ENCODE peak calls at places on chromosomes 11 and 22, in six cellular contexts. N, X, W, R, V and P are unnamed samples.
A peak's percentile ranks its signal among the peaks of the same experiment; 100 is the strongest.

GRCh38 chr22:48414662-48415061 is 1413.0 kb downstream of the BRD1 start:
- DNase-seq in N (no peak), X (no peak), V (no peak), R (no peak), W (no peak), P (no peak)

GRCh38 chr11:65891180-65892136 is 985 bp downstream of the CCDC85B start:
- DNase-seq in W (no peak), V (peak; percentile 80), R (no peak), X (no peak), N (no peak), P (peak; percentile 78)

GRCh38 chr11:8828580-8829358 is 82.2 kb upstream of the AKIP1 start:
- DNase-seq in N (no peak), V (no peak), X (peak; percentile 46), R (no peak), W (no peak), P (no peak)

GRCh38 chr22:30934053-30934452 is 34.5 kb downstream of the MORC2 start:
- DNase-seq in R (no peak), X (no peak), W (no peak), N (no peak), V (no peak), P (no peak)

GRCh38 chr22:21055880-21056319 is 10.2 kb downstream of the LRRC74B start:
- DNase-seq in R (no peak), V (no peak), X (no peak), N (no peak), W (no peak), P (no peak)

GRCh38 chr11:19872526-19873135 is 160.0 kb downstream of the NAV2 start:
- DNase-seq in X (no peak), N (no peak), V (no peak), R (no peak), W (no peak), P (no peak)

GRCh38 chr22:30128511-30128910 is 48.2 kb downstream of the HORMAD2 start:
- DNase-seq in R (no peak), V (no peak), X (no peak), W (no peak), N (no peak), P (no peak)

GRCh38 chr11:17691550-17691949 is 27.8 kb upstream of the MYOD1 start:
- DNase-seq in N (no peak), V (no peak), X (no peak), R (no peak), W (no peak), P (no peak)

GRCh38 chr11:4066960-4067359 is 27.6 kb upstream of the RRM1 start:
- DNase-seq in X (no peak), V (no peak), N (no peak), R (no peak), W (no peak), P (no peak)

GRCh38 chr11:43723617-43724016 is 43.1 kb downstream of the HSD17B12 start:
- DNase-seq in R (no peak), N (no peak), V (no peak), W (no peak), X (no peak), P (no peak)

GRCh38 chr11:130050272-130050671 is 19.4 kb upstream of the APLP2 start:
- DNase-seq in V (no peak), X (peak; percentile 42), N (no peak), W (no peak), R (no peak), P (no peak)

GRCh38 chr11:86983071-86983488 is 27.9 kb upstream of the FZD4 start:
- DNase-seq in N (no peak), V (no peak), R (no peak), X (no peak), W (no peak), P (peak; percentile 9)

GRCh38 chr22:25878933-25879332 is 136.9 kb downstream of the MYO18B start:
- DNase-seq in W (no peak), N (no peak), V (no peak), R (no peak), X (no peak), P (no peak)

GRCh38 chr22:46738961-46739870 is 1.2 kb upstream of the CERK start:
- DNase-seq in R (peak; percentile 16), N (no peak), V (peak; percentile 45), X (peak; percentile 50), W (peak; percentile 43), P (no peak)

DNA sequence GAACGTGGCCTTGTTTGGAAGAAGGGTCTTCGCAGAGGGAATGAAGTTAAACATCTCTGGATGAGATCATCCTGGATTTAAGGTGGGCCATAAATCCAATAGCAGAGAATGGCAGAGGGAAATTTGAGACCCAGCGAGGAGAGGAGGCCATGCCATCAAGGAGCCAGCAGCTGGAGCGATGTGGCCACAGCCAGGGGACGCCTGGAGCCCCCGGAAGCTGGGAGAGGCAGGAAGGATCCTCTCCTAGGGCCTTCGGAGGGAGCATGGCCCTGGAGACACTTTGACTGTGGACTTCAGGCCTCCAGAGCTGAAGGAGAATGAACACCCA is 22.1 kb downstream of the ANO1 start:
- DNase-seq in W (no peak), X (no peak), R (no peak), N (no peak), V (no peak), P (no peak)
- TF ChIP-seq CTCF in W (no peak), X (no peak), R (no peak), N (no peak), V (no peak), P (no peak)

GRCh38 chr11:67280791-67281551 is 8.1 kb upstream of the ANKRD13D start:
- DNase-seq in X (no peak), N (no peak), V (peak; percentile 18), W (peak; percentile 10), R (no peak), P (no peak)

GRCh38 chr11:67280341-67280790 is 8.7 kb upstream of the ANKRD13D start:
- DNase-seq in R (no peak), N (no peak), X (no peak), V (peak; percentile 17), W (peak; percentile 10), P (no peak)

GRCh38 chr11:67282876-67283371 is 6.2 kb upstream of the ANKRD13D start:
- DNase-seq in X (no peak), V (peak; percentile 15), W (no peak), N (no peak), R (no peak), P (no peak)

GRCh38 chr11:67282155-67282875 is 6.8 kb upstream of the ANKRD13D start:
- DNase-seq in W (peak; percentile 5), V (peak; percentile 20), R (no peak), N (no peak), X (no peak), P (no peak)

GRCh38 chr11:67281552-67282150 is 7.5 kb upstream of the ANKRD13D start:
- DNase-seq in V (peak; percentile 18), R (no peak), N (no peak), W (peak; percentile 5), X (no peak), P (no peak)
- TF ChIP-seq CTCF in V (no peak), R (no peak), N (no peak), W (no peak), X (no peak), P (no peak)

GRCh38 chr22:23868580-23868979 is 10.9 kb downstream of the SLC2A11 start:
- DNase-seq in N (no peak), V (no peak), R (no peak), X (no peak), W (no peak), P (no peak)
- TF ChIP-seq CTCF in N (no peak), V (no peak), R (no peak), X (no peak), W (no peak), P (no peak)

GRCh38 chr11:48116843-48117242 is 99.8 kb upstream of the OR4B1 start:
- DNase-seq in W (no peak), N (no peak), V (no peak), X (no peak), R (no peak), P (peak; percentile 42)
- TF ChIP-seq CTCF in W (peak; percentile 65), N (peak; percentile 51), V (peak; percentile 34), X (peak; percentile 53), R (no peak), P (peak; percentile 72)

GRCh38 chr11:117546431-117547160 is 218.9 kb downstream of the CEP164 start:
- DNase-seq in R (no peak), X (no peak), V (no peak), N (no peak), W (no peak), P (no peak)
- TF ChIP-seq CTCF in R (no peak), X (no peak), V (no peak), N (no peak), W (no peak), P (no peak)

GRCh38 chr22:38943181-38943580 is 14.2 kb upstream of the APOBEC3A start:
- DNase-seq in X (no peak), R (no peak), V (no peak), W (no peak), N (no peak), P (no peak)
- TF ChIP-seq CTCF in X (no peak), R (no peak), V (no peak), W (no peak), N (no peak), P (no peak)

GRCh38 chr11:73404048-73404447 is 27.8 kb downstream of the RELT start:
- DNase-seq in V (peak; percentile 73), R (no peak), X (peak; percentile 65), N (no peak), W (peak; percentile 72), P (peak; percentile 72)
- TF ChIP-seq CTCF in V (peak; percentile 89), R (no peak), X (peak; percentile 89), N (peak; percentile 85), W (peak; percentile 39), P (peak; percentile 55)

GRCh38 chr22:38103641-38104040 is 6.8 kb downstream of the BAIAP2L2 start:
- DNase-seq in R (no peak), W (no peak), N (no peak), X (no peak), V (no peak), P (no peak)

GRCh38 chr22:38098410-38099249 is 11.9 kb downstream of the BAIAP2L2 start:
- DNase-seq in X (peak; percentile 63), R (no peak), N (peak; percentile 11), W (no peak), V (no peak), P (no peak)

GRCh38 chr22:38097058-38097457 is 13.1 kb upstream of the SLC16A8 start:
- DNase-seq in N (no peak), X (no peak), R (no peak), W (peak; percentile 62), V (no peak), P (no peak)

GRCh38 chr22:38097557-38098409 is 12.7 kb downstream of the BAIAP2L2 start:
- DNase-seq in N (no peak), W (peak; percentile 87), V (no peak), X (no peak), R (no peak), P (peak; percentile 72)
- TF ChIP-seq CTCF in N (peak; percentile 34), W (peak; percentile 90), V (no peak), X (peak; percentile 40), R (peak; percentile 62), P (peak; percentile 75)

DNA sequence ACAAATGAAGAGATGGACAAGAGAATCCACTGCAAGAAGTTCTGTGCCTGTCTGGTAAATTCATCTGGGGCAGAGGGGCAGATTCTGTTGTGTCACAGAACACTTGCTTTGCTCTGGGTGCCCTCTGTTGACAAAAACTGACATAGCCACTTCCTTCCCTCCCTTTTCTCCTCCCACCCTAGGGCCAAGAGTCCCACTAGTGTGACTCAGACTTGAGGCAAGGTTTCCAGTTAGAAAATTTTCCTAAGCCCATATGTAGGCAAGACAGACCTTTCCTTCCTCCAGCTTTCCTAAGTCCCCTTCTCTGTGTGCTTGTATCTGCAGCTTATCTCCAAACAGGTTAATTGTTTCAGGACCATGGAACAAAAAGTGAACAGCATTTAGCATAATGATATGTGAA is 106.8 kb downstream of the RBFOX2 start:
- DNase-seq in V (peak; percentile 71), R (no peak), W (peak; percentile 33), N (peak; percentile 78), X (peak; percentile 90), P (peak; percentile 53)
- TF ChIP-seq CTCF in V (peak; percentile 87), R (no peak), W (no peak), N (peak; percentile 73), X (peak; percentile 77), P (no peak)